ENCODE peak calls at places on chromosomes 7 and 10, in six cellular contexts. L is BE2C, I is AG04450, G is PC-3, F is OCI-LY7, E is fibroblast of lung. J is an unnamed sample.

GRCh38 chr7:47432988-47433895 is 148.7 kb downstream of the TNS3 start:
- DNase-seq in E (no peak), F (no peak), L (no peak), I (no peak), G (no peak), J (no peak)

GRCh38 chr10:74932648-74933047 is 106.2 kb downstream of the KAT6B start:
- DNase-seq in E (no peak), F (no peak), L (no peak), G (peak; percentile 47), I (no peak), J (no peak)

GRCh38 chr7:37311282-37311868 is 137.3 kb downstream of the ELMO1 start:
- DNase-seq in I (no peak), E (peak; percentile 7), G (no peak), L (no peak), F (no peak), J (peak; percentile 16)

GRCh38 chr10:63169063-63169462 is 35.9 kb downstream of the NRBF2 start:
- DNase-seq in G (no peak), I (no peak), E (no peak), F (no peak), L (no peak), J (no peak)

GRCh38 chr7:69635572-69636190 is 37.4 kb downstream of the AUTS2 start:
- DNase-seq in E (peak; percentile 63), I (no peak), L (no peak), G (no peak), F (no peak), J (no peak)

GRCh38 chr7:46146454-46147255 is 225.6 kb upstream of the IGFBP3 start:
- DNase-seq in L (no peak), I (no peak), E (peak; percentile 82), G (peak; percentile 67), F (no peak), J (no peak)

GRCh38 chr10:114635101-114635500 is 23.0 kb downstream of the ABLIM1 start:
- DNase-seq in E (peak; percentile 65), L (no peak), I (no peak), G (peak; percentile 40), F (no peak), J (no peak)

GRCh38 chr10:124002391-124003069 is 90.9 kb downstream of the CHST15 start:
- DNase-seq in E (no peak), L (no peak), I (no peak), G (no peak), F (no peak), J (no peak)

GRCh38 chr10:127880557-127880956 is 12.2 kb downstream of the CLRN3 start:
- DNase-seq in I (no peak), G (no peak), E (no peak), F (peak; percentile 27), L (no peak), J (no peak)

GRCh38 chr7:141415999-141416398 is 135.2 kb upstream of the AGK start:
- DNase-seq in L (no peak), I (no peak), G (no peak), E (no peak), F (no peak), J (no peak)

GRCh38 chr7:108372601-108373000 is 83.6 kb downstream of the NRCAM start:
- DNase-seq in E (peak; percentile 42), L (no peak), F (no peak), G (no peak), I (no peak), J (no peak)

GRCh38 chr10:104247513-104248146 is 7.1 kb upstream of the GSTO1 start:
- DNase-seq in F (no peak), G (no peak), L (no peak), I (no peak), E (peak; percentile 4), J (no peak)

GRCh38 chr7:155003215-155003999 is 483 bp upstream of the PAXIP1 start:
- DNase-seq in I (peak; percentile 60), L (peak; percentile 87), E (peak; percentile 71), G (peak; percentile 70), F (peak; percentile 89), J (no peak)

GRCh38 chr10:77636286-77636966 is 1.2 kb downstream of the KCNMA1 start:
- DNase-seq in G (no peak), I (no peak), F (no peak), L (no peak), E (no peak), J (no peak)

GRCh38 chr10:23870612-23871011 is 338.3 kb upstream of the KIAA1217 start:
- DNase-seq in I (no peak), F (no peak), L (no peak), E (no peak), G (no peak), J (no peak)

GRCh38 chr10:69064762-69065328 is 23.1 kb upstream of the SRGN start:
- DNase-seq in E (no peak), G (no peak), L (no peak), F (no peak), I (no peak), J (no peak)

GRCh38 chr10:110642980-110643655 is 1.0 kb upstream of the RBM20 start:
- DNase-seq in L (no peak), E (peak; percentile 31), F (no peak), I (no peak), G (no peak), J (no peak)

DNA sequence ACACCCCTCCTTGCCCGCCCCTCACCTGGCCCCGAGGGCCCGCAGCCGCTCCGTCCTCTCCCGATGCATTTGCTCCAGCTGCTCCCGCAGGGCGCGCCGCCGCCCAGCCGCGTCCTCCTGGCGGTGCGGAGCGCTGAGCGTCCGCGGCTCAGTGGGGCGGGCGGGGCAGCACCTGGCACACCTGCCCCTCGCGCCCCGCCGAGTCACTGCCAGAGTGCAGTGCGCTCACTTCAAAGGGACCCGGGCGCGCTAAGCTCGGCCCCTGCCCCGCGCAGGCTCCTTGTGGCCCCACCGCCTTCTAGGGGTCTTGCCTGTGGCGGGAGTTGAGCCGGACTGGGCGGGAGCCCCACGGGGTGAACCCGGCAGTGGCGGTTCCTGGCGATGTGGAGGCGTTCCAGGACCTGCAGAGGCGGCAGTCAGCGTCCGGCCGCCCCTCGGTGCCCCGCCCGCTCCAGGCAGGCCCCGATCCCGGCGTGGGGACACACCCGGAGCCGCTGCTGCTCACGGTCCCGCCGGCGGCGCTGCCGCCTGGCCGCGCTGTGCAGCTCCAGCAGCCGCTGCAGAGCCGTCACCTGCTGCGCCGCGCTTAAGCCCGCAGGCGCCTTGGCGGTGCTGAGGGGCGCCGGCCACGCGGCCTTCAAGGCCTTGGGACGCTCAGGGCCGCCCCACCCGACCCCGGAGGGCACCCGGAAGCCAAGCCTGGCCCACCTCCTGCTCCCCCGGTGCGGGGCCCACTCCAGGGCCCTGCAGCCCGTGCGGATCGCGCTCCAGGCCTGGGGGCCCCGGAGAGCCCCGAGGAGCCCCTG is 6.7 kb downstream of the ATP6V1F start:
- DNase-seq in I (no peak), L (peak; percentile 69), G (peak; percentile 56), E (peak; percentile 42), F (peak; percentile 59), J (no peak)
- TF ChIP-seq CTCF in I (peak; percentile 0), L (no peak), G (no peak), E (no peak), F (no peak), J (no peak)

GRCh38 chr7:44977956-44978355 is 859 bp downstream of the MYO1G start:
- DNase-seq in G (no peak), F (peak; percentile 37), E (no peak), L (peak; percentile 59), I (no peak), J (no peak)
- H3K4me3 ChIP-seq in G (no peak overlapping the region), F (peak overlapping the region; percentile 67), E (no peak overlapping the region), L (no peak overlapping the region), I (no peak overlapping the region), J (no peak overlapping the region)

DNA sequence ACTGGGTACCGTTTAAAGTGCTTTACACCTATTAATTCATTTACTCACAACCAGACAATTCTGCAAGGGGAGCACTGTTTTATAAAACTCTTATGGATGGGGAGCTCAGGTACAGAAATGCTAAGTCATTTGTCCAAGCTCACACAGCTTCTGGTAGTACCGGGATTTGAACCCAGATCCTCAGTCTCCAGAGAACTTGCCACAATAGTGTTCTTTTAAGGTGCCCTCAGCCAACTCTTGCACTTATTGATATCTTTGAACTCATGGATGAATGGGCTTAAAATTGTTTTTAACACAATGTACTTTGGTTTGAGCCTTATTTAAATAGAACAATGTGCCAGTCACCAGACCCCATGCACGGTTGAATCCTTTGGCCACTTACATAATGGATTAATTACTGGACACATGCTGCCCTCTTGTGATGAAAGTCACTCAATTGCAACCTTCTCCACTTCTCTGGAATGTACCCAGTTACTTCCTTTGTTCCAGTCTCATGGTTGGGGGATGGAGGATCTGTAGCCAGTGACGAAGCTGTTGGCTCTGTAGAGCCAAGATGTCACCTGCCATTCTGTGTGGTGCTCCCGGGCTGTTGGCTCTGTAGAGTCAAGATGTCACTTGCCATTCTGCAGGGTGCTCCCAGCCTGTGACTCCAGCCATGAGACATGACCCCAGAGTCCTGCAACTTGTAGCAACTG is 65.6 kb downstream of the NOD1 start:
- DNase-seq in I (peak; percentile 61), E (peak; percentile 78), F (peak; percentile 47), L (peak; percentile 38), G (peak; percentile 85), J (peak; percentile 45)
- TF ChIP-seq CTCF in I (peak; percentile 60), E (peak; percentile 58), F (peak; percentile 67), L (peak; percentile 64), G (peak; percentile 83), J (peak; percentile 50)

DNA sequence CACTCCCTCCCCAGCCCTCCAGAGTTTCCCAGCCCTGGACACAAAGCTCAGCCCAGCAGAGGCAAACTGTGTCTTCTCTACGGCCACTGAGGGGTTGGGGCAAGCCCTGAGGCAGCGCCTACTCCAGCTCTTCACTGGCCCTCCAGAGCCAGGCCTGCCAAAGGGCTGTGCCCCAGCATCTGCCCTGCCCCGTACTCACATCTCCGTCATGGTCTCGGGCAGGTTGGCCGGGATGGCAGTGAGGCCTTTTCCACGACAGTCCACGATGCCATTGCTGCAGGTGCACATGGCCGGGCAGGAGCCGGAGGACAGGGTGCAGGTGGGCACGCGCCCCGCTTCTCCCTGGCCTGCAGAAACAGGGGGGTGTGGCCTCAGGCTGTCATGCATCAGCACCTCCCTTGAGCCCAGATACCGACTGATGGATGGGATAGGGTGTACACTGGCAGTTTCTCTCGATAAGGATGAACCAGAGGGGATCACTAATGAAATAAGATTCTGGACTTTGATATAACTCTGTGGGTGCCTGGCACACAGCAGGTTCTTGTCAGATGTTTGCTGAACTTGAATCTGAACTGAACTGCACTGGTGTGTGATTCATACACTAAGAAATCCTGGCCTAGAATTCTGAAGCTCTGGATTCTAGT is 125.2 kb downstream of the SLIT1 start:
- DNase-seq in I (no peak), E (no peak), G (no peak), F (no peak), L (peak; percentile 24), J (no peak)
- H3K4me3 ChIP-seq in I (no peak overlapping the region), E (no peak overlapping the region), G (no peak overlapping the region), F (no peak overlapping the region), L (no peak overlapping the region), J (no peak overlapping the region)

GRCh38 chr10:121088524-121088923 is 237.4 kb downstream of the WDR11 start:
- DNase-seq in I (no peak), E (no peak), F (no peak), G (peak; percentile 12), L (peak; percentile 46), J (no peak)

GRCh38 chr10:121096617-121097431 is 245.7 kb downstream of the WDR11 start:
- DNase-seq in E (peak; percentile 91), G (no peak), F (no peak), I (no peak), L (peak; percentile 50), J (no peak)

GRCh38 chr10:121087688-121088087 is 236.5 kb downstream of the WDR11 start:
- DNase-seq in I (no peak), E (no peak), F (no peak), L (no peak), G (no peak), J (no peak)

GRCh38 chr10:121089434-121089833 is 238.3 kb downstream of the WDR11 start:
- DNase-seq in L (peak; percentile 66), F (no peak), E (no peak), I (no peak), G (no peak), J (no peak)

GRCh38 chr10:121092341-121093099 is 241.4 kb downstream of the WDR11 start:
- DNase-seq in G (peak; percentile 34), F (no peak), I (no peak), L (no peak), E (peak; percentile 43), J (no peak)
- TF ChIP-seq CTCF in G (no peak), F (no peak), I (no peak), L (no peak), E (no peak), J (no peak)

J was measured in kidney epithelial cell.